ENCODE peak calls at places on chromosomes 4 and X, in four cellular contexts. One of them, this sample, is unnamed.

GRCh38 chr4:102517753-102518152 is 16.6 kb downstream of the NFKB1 start:
- DNase-seq in K562: no peak
- DNase-seq in GM12878: no peak
- DNase-seq in IMR-90: no peak
- DNase-seq in this sample: no peak

GRCh38 chr4:99201687-99202086 is 17.4 kb downstream of the ADH6 start:
- DNase-seq in K562: no peak
- DNase-seq in GM12878: no peak
- DNase-seq in IMR-90: peak; percentile 55
- DNase-seq in this sample: no peak

GRCh38 chr4:11421116-11421515 is 7.6 kb downstream of the HS3ST1 start:
- DNase-seq in K562: no peak
- DNase-seq in GM12878: no peak
- DNase-seq in IMR-90: no peak
- DNase-seq in this sample: no peak

GRCh38 chr4:7630559-7631287 is 196.0 kb upstream of the PSAPL1 start:
- DNase-seq in K562: no peak
- DNase-seq in GM12878: no peak
- DNase-seq in IMR-90: peak; percentile 89
- DNase-seq in this sample: peak; percentile 38

GRCh38 chr4:138910914-138911336 is 104.7 kb upstream of the NOCT start:
- DNase-seq in K562: peak; percentile 92
- DNase-seq in GM12878: no peak
- DNase-seq in IMR-90: peak; percentile 86
- DNase-seq in this sample: peak; percentile 57

GRCh38 chrX:49269768-49270248 is at the start of gene PPP1R3F:
- DNase-seq in K562: peak; percentile 23
- DNase-seq in GM12878: no peak
- DNase-seq in IMR-90: no peak
- DNase-seq in this sample: no peak

GRCh38 chrX:63656871-63657580 is 128.0 kb downstream of the ARHGEF9 start:
- DNase-seq in K562: no peak
- DNase-seq in GM12878: no peak
- DNase-seq in IMR-90: peak; percentile 78
- DNase-seq in this sample: no peak

GRCh38 chr4:89572224-89572858 is 264.6 kb downstream of the SNCA start:
- DNase-seq in K562: no peak
- DNase-seq in GM12878: no peak
- DNase-seq in IMR-90: no peak
- DNase-seq in this sample: no peak

GRCh38 chr4:173777921-173778320 is 247.9 kb upstream of the HAND2 start:
- DNase-seq in K562: no peak
- DNase-seq in GM12878: no peak
- DNase-seq in IMR-90: no peak
- DNase-seq in this sample: no peak

GRCh38 chr4:82798168-82799005 is at the start of gene SCD5:
- DNase-seq in K562: peak; percentile 59
- DNase-seq in GM12878: no peak
- DNase-seq in IMR-90: peak; percentile 82
- DNase-seq in this sample: peak; percentile 53
- TF ChIP-seq CEBPB in K562: no peak
- TF ChIP-seq CEBPB in GM12878: no peak
- TF ChIP-seq CEBPB in IMR-90: no peak
- TF ChIP-seq CEBPB in this sample: no peak

GRCh38 chr4:25111648-25112196 is 48.5 kb downstream of the SEPSECS start:
- DNase-seq in K562: no peak
- DNase-seq in GM12878: no peak
- DNase-seq in IMR-90: no peak
- DNase-seq in this sample: no peak

GRCh38 chr4:25110653-25111329 is 49.5 kb downstream of the SEPSECS start:
- DNase-seq in K562: no peak
- DNase-seq in GM12878: no peak
- DNase-seq in IMR-90: no peak
- DNase-seq in this sample: no peak

GRCh38 chr4:25112349-25113008 is 47.8 kb downstream of the SEPSECS start:
- DNase-seq in K562: no peak
- DNase-seq in GM12878: no peak
- DNase-seq in IMR-90: no peak
- DNase-seq in this sample: no peak

GRCh38 chr4:25117274-25117673 is 43.0 kb downstream of the SEPSECS start:
- DNase-seq in K562: no peak
- DNase-seq in GM12878: no peak
- DNase-seq in IMR-90: no peak
- DNase-seq in this sample: no peak

DNA sequence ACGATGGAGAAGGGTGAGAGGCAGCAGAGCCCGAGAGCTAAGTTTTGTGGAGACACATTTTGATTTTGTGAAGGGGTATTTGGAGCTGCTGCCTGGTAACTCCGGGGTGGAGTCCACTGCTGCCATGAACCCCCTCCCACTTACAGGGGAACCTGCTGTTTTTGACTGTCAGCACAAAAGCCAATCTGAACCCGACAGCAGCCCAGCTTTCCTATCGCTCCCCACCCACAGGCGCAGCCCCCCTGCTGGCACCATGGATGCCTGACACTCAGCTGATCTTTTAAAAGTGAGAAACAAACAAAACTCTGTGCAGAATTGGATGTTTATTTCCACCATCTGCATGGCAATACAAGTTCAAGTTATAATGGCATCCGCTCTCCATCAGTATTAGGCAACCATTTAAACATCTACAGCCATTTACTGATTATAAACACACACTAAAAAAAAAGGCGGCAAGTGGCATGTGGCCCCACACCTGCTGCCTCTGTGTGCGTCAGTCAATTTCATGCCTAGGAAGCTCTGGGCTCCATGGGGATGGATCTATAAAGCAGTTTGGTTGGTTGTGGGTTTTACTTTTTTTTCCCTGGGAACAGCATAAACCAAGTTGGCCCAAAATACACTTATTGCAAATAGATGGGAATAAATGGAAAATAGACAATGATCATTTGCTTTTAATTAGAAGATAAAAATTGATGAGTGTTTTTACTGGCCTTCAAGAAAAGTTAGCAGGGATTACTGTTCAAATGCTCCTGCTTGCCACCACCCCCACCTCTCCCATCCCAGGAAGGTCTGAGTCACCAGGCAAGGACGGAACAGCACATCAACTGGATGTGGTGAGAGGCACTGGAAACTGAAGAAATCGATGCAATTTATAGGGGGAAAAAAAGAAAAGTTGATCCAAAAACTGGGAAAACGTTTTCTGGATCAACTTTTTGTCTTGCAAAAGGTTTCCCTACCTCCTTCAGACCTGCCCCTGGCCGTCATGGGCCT is 46.0 kb downstream of the SEPSECS start:
- DNase-seq in K562: peak; percentile 20
- DNase-seq in GM12878: no peak
- DNase-seq in IMR-90: peak; percentile 71
- DNase-seq in this sample: no peak
- TF ChIP-seq ELK1 in K562: no peak
- TF ChIP-seq ELK1 in GM12878: no peak
- TF ChIP-seq ELK1 in IMR-90: no peak
- TF ChIP-seq ELK1 in this sample: no peak

GRCh38 chrX:12421918-12422317 is 283.6 kb downstream of the FRMPD4 start:
- DNase-seq in K562: no peak
- DNase-seq in GM12878: no peak
- DNase-seq in IMR-90: peak; percentile 7
- DNase-seq in this sample: no peak
- TF ChIP-seq CEBPB in K562: no peak
- TF ChIP-seq CEBPB in GM12878: no peak
- TF ChIP-seq CEBPB in IMR-90: no peak
- TF ChIP-seq CEBPB in this sample: no peak

DNA sequence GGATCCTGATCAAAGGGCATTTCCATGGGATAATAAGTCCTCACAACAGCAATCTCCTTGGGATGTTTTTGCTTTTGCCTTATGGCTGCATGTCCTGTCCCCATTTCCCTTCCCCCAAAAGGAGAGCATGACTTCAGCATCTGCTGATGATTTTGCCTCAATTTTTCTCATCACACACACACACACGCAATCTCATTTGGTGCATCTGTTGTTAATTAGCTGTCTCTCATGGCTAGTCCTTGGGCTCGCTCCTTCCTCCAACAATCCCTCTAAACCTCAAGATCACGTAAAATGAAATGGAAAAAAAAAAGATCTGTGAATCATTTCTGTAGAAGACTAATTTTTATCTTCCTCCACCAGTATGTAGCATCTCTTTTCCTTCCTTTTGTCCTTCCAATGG is 153.6 kb downstream of the RBMX2 start:
- DNase-seq in K562: no peak
- DNase-seq in GM12878: no peak
- DNase-seq in IMR-90: no peak
- DNase-seq in this sample: no peak
- TF ChIP-seq ELK1 in K562: no peak
- TF ChIP-seq ELK1 in GM12878: no peak
- TF ChIP-seq ELK1 in IMR-90: no peak
- TF ChIP-seq ELK1 in this sample: no peak

GRCh38 chrX:69179380-69179911 is 14.2 kb upstream of the PJA1 start:
- DNase-seq in K562: no peak
- DNase-seq in GM12878: no peak
- DNase-seq in IMR-90: peak; percentile 29
- DNase-seq in this sample: no peak
- TF ChIP-seq CEBPB in K562: no peak
- TF ChIP-seq CEBPB in GM12878: no peak
- TF ChIP-seq CEBPB in IMR-90: no peak
- TF ChIP-seq CEBPB in this sample: no peak

DNA sequence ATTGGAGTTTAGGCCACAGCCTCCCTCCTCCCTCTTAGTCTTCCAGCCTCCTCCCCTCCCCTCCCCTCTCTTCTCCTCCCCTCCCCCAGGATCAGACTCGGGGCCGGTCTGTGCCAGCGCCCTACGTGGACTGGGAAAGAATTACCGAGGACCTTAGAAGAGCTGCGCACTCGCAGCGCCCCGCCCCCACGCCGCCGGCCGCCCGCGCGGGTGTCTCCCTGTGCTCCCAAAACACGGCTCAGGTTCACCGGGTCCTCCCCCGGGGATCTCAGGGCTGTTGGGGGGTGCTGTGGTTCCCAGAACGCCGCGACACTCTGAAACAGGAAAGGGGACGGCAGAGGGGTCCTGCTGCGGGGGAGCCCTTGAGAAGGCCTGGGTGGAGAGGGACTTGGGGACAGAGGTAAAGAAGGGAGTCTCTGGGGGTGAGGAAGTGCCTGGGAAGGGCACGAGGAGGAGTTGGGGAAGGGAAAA is 122.2 kb upstream of the TBL1X start:
- DNase-seq in K562: peak; percentile 93
- DNase-seq in GM12878: no peak
- DNase-seq in IMR-90: peak; percentile 80
- DNase-seq in this sample: peak; percentile 91
- TF ChIP-seq ELK1 in K562: no peak
- TF ChIP-seq ELK1 in GM12878: no peak
- TF ChIP-seq ELK1 in IMR-90: no peak
- TF ChIP-seq ELK1 in this sample: no peak

This sample was measured in A549.